ENCODE peak calls at places on chromosomes 5 and 9, in ten cellular contexts. T, V, Z, W, B, D, Q, G, L and M are unnamed samples.

GRCh38 chr5:129507527-129507926 is 47.4 kb downstream of the ADAMTS19 start:
- DNase-seq in T (no peak), V (no peak), Z (no peak), W (no peak), B (no peak), D (no peak), Q (no peak), G (no peak), L (no peak), M (no peak)

GRCh38 chr5:14268236-14268701 is 125.1 kb downstream of the TRIO start:
- DNase-seq in T (no peak), V (peak), Z (peak), W (no peak), B (peak), D (peak), Q (no peak), G (peak), L (no peak), M (peak)

GRCh38 chr5:134913795-134914194 is 8.9 kb downstream of the PCBD2 start:
- DNase-seq in T (no peak), V (no peak), Z (no peak), W (no peak), B (no peak), D (no peak), Q (no peak), G (no peak), L (no peak), M (no peak)

GRCh38 chr5:175059687-175060194 is 335.4 kb downstream of the MSX2 start:
- DNase-seq in T (peak), V (no peak), Z (no peak), W (peak), B (peak), D (no peak), Q (peak), G (no peak), L (peak), M (no peak)

GRCh38 chr5:84237126-84237525 is 147.6 kb downstream of the EDIL3 start:
- DNase-seq in T (no peak), V (no peak), Z (no peak), W (no peak), B (no peak), D (no peak), Q (no peak), G (no peak), L (no peak), M (no peak)

GRCh38 chr5:179852993-179853547 is 5.5 kb downstream of the MRNIP start:
- DNase-seq in T (peak), V (no peak), Z (no peak), W (no peak), B (no peak), D (no peak), Q (no peak), G (no peak), L (no peak), M (no peak)

GRCh38 chr9:89174291-89174690 is 4.3 kb downstream of the SHC3 start:
- DNase-seq in T (no peak), V (no peak), Z (no peak), W (no peak), B (no peak), D (no peak), Q (no peak), G (no peak), L (no peak), M (no peak)

GRCh38 chr9:134413112-134413715 is 87.0 kb downstream of the RXRA start:
- DNase-seq in T (no peak), V (no peak), Z (no peak), W (no peak), B (no peak), D (no peak), Q (no peak), G (no peak), L (no peak), M (no peak)

GRCh38 chr5:3179220-3179619 is 416.4 kb upstream of the IRX1 start:
- DNase-seq in T (no peak), V (no peak), Z (no peak), W (no peak), B (no peak), D (no peak), Q (peak), G (no peak), L (no peak), M (peak)

GRCh38 chr5:149680810-149681221 is 49.3 kb upstream of the PPARGC1B start:
- DNase-seq in T (peak), V (no peak), Z (no peak), W (no peak), B (no peak), D (no peak), Q (no peak), G (no peak), L (no peak), M (no peak)

GRCh38 chr5:60978968-60979367 is 34.0 kb downstream of the NDUFAF2 start:
- DNase-seq in T (no peak), V (no peak), Z (no peak), W (no peak), B (no peak), D (no peak), Q (no peak), G (no peak), L (no peak), M (no peak)

GRCh38 chr9:17063535-17064135 is 71.2 kb upstream of the CNTLN start:
- DNase-seq in T (peak), V (peak), Z (peak), W (no peak), B (peak), D (peak), Q (peak), G (peak), L (peak), M (peak)

GRCh38 chr9:121299125-121299466 is 31.1 kb downstream of the GSN start:
- DNase-seq in T (no peak), V (no peak), Z (no peak), W (no peak), B (no peak), D (no peak), Q (no peak), G (no peak), L (no peak), M (no peak)

GRCh38 chr5:178547753-178548415 is 42.3 kb downstream of the COL23A1 start:
- DNase-seq in T (no peak), V (no peak), Z (no peak), W (no peak), B (no peak), D (no peak), Q (no peak), G (no peak), L (no peak), M (no peak)

GRCh38 chr5:30605693-30606268 is 587.7 kb upstream of the CDH6 start:
- DNase-seq in T (no peak), V (no peak), Z (no peak), W (no peak), B (no peak), D (no peak), Q (no peak), G (no peak), L (no peak), M (no peak)

GRCh38 chr5:17190242-17190778 is 27.1 kb upstream of the BASP1 start:
- DNase-seq in T (peak), V (peak), Z (peak), W (peak), B (peak), D (peak), Q (no peak), G (peak), L (peak), M (peak)

GRCh38 chr9:133759146-133759900 is 21.2 kb upstream of the SARDH start:
- DNase-seq in T (no peak), V (peak), Z (no peak), W (no peak), B (no peak), D (no peak), Q (peak), G (peak), L (peak), M (no peak)

GRCh38 chr9:129487658-129488483 is 133.0 kb downstream of the C9orf50 start:
- DNase-seq in T (no peak), V (peak), Z (peak), W (peak), B (peak), D (no peak), Q (no peak), G (no peak), L (no peak), M (peak)

GRCh38 chr5:112210430-112211005 is 208.6 kb downstream of the EPB41L4A start:
- DNase-seq in T (peak), V (peak), Z (peak), W (peak), B (peak), D (peak), Q (peak), G (peak), L (peak), M (peak)

GRCh38 chr5:7850241-7850532 is 746 bp downstream of the CFAP90 start:
- DNase-seq in T (no peak), V (no peak), Z (no peak), W (no peak), B (no peak), D (no peak), Q (peak), G (no peak), L (no peak), M (no peak)

GRCh38 chr5:177194278-177194677 is 60.7 kb downstream of the NSD1 start:
- DNase-seq in T (no peak), V (peak), Z (peak), W (no peak), B (peak), D (peak), Q (no peak), G (peak), L (no peak), M (peak)

GRCh38 chr5:172334196-172334595 is 50.6 kb upstream of the UBTD2 start:
- DNase-seq in T (peak), V (peak), Z (no peak), W (no peak), B (no peak), D (peak), Q (peak), G (no peak), L (no peak), M (no peak)

GRCh38 chr5:124342027-124342471 is 404.4 kb downstream of the ZNF608 start:
- DNase-seq in T (no peak), V (peak), Z (peak), W (no peak), B (peak), D (no peak), Q (no peak), G (no peak), L (no peak), M (no peak)

GRCh38 chr5:72510610-72511121 is 3.5 kb upstream of the ZNF366 start:
- DNase-seq in T (peak), V (peak), Z (peak), W (no peak), B (peak), D (peak), Q (no peak), G (peak), L (no peak), M (peak)

GRCh38 chr9:129823163-129823933 is 588 bp downstream of the TOR1A start:
- DNase-seq in T (peak), V (peak), Z (peak), W (peak), B (peak), D (peak), Q (peak), G (peak), L (peak), M (no peak)

GRCh38 chr9:89477811-89478583 is 19.9 kb downstream of the SEMA4D start:
- DNase-seq in T (peak), V (no peak), Z (peak), W (no peak), B (peak), D (peak), Q (no peak), G (peak), L (no peak), M (no peak)

GRCh38 chr5:89342106-89342876 is 459.3 kb upstream of the MEF2C start:
- DNase-seq in T (peak), V (peak), Z (peak), W (no peak), B (peak), D (no peak), Q (no peak), G (no peak), L (no peak), M (no peak)

GRCh38 chr9:21831841-21832509 is 29.5 kb downstream of the MTAP start:
- DNase-seq in T (peak), V (peak), Z (peak), W (no peak), B (peak), D (peak), Q (no peak), G (peak), L (no peak), M (peak)

GRCh38 chr5:112420111-112420864 is 1.2 kb upstream of the EPB41L4A start:
- DNase-seq in T (peak), V (peak), Z (peak), W (peak), B (peak), D (peak), Q (peak), G (peak), L (peak), M (peak)

GRCh38 chr5:113050606-113051391 is 74.2 kb downstream of the DCP2 start:
- DNase-seq in T (no peak), V (peak), Z (peak), W (no peak), B (peak), D (peak), Q (no peak), G (peak), L (no peak), M (peak)

GRCh38 chr5:115028557-115028956 is 141.2 kb downstream of the TRIM36 start:
- DNase-seq in T (no peak), V (no peak), Z (no peak), W (no peak), B (no peak), D (no peak), Q (peak), G (no peak), L (no peak), M (no peak)

GRCh38 chr5:115033861-115034260 is 135.8 kb downstream of the TRIM36 start:
- DNase-seq in T (peak), V (peak), Z (no peak), W (no peak), B (no peak), D (no peak), Q (peak), G (no peak), L (no peak), M (peak)
- TF ChIP-seq CTCF in T (peak), V (no peak), Z (no peak), W (peak), B (peak), D (peak), Q (peak), G (no peak), L (peak), M (no peak)

GRCh38 chr9:34995288-34996060 is 5.9 kb downstream of the DNAJB5 start:
- DNase-seq in T (no peak), V (peak), Z (peak), W (no peak), B (peak), D (no peak), Q (no peak), G (no peak), L (no peak), M (peak)

GRCh38 chr9:34993502-34994428 is 4.2 kb downstream of the DNAJB5 start:
- DNase-seq in T (peak), V (peak), Z (peak), W (no peak), B (peak), D (no peak), Q (peak), G (no peak), L (peak), M (peak)

GRCh38 chr9:34996181-34996904 is 6.8 kb downstream of the DNAJB5 start:
- DNase-seq in T (no peak), V (no peak), Z (no peak), W (no peak), B (no peak), D (no peak), Q (peak), G (no peak), L (peak), M (no peak)

GRCh38 chr9:34992376-34992951 is 2.9 kb downstream of the DNAJB5 start:
- DNase-seq in T (peak), V (peak), Z (peak), W (no peak), B (peak), D (peak), Q (peak), G (peak), L (no peak), M (peak)

GRCh38 chr9:34994429-34995287 is 5.1 kb downstream of the DNAJB5 start:
- DNase-seq in T (peak), V (peak), Z (peak), W (peak), B (peak), D (peak), Q (peak), G (peak), L (peak), M (peak)
- TF ChIP-seq CTCF in T (peak), V (peak), Z (peak), W (peak), B (peak), D (peak), Q (peak), G (peak), L (peak), M (peak)

DNA sequence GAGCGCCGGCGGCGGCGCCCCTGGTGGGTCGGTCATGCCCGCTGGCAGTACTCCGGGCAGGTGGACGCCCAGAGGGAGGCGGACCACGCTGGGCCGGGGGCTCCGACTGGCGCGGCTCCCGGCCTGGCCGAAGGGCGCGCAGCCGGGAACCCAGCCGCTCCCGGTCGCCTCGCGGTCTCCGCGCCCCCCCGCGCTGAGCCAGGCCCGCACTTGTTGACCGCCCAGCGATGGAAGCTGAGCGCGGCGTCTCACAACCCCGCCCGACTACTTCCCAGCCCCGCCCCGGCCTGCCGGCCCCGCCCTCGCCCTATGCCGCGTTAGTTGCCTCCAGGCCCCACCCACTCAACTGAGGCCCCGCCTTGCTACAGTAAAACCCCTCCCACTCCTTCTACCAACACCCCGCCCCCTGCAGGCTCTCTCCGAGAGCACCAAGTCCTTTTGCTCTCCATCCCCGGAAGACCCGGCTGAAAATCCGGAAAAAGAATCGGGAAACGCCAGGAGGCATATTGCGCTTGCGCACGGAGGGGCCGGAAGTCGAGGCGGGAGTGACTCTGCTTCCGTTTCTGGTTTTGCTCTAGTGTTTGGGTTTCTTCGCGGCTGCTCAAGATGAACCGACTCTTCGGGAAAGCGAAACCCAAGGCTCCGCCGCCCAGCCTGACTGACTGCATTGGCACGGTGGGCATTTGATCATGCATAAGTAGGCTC is at the start of the genes BAG1 and CHMP5:
- DNase-seq in T (peak), V (peak), Z (peak), W (peak), B (peak), D (peak), Q (peak), G (peak), L (peak), M (peak)
- TF ChIP-seq CTCF in T (no peak), V (peak), Z (peak), W (peak), B (peak), D (no peak), Q (peak), G (no peak), L (peak), M (no peak)

DNA sequence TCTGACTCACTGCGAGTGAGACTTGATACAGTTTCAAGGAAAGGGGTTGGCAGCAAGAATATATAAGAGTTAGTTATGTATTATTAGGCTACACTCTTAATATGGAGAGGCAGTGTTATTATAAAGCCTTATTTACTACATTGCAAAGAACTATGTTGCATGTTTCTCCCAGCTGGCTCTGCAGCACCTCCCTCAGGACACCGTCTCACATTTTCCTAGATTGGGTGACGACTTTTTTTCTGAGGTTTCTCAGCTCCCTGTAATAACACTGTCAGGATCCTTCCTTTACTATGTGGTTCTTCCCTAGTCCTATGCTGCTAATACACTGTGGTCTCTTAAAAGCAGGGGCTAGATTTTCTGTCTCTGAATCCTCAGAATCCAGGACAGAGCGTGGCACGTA is 153.7 kb downstream of the INSYN2B start:
- DNase-seq in T (no peak), V (no peak), Z (peak), W (no peak), B (no peak), D (peak), Q (no peak), G (no peak), L (no peak), M (no peak)
- TF ChIP-seq CTCF in T (no peak), V (peak), Z (peak), W (no peak), B (no peak), D (peak), Q (peak), G (no peak), L (peak), M (no peak)

DNA sequence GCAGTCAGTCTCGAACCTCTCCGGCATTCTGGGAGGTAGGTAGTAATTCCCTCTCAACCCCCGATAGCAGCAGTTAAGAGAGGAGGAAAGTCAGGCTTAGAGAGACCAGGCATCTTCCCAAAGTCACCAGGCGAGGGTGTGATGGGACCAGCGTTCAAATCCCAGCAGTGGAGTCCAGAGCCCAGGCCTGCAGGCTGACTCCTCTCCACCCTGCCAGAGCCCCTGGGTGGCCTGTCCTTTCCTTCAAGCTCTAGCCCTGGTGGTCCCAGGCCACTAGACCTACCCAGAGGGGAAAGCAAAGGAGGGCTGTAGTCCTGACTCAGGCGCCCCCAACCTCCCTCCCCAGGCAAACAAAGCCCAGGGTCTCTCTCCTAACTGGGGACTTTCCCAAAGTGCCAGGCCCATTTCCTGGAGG is 4.2 kb upstream of the NR5A1 start:
- DNase-seq in T (no peak), V (no peak), Z (no peak), W (no peak), B (no peak), D (no peak), Q (peak), G (no peak), L (peak), M (no peak)
- TF ChIP-seq CTCF in T (no peak), V (no peak), Z (no peak), W (no peak), B (no peak), D (no peak), Q (peak), G (no peak), L (no peak), M (no peak)

DNA sequence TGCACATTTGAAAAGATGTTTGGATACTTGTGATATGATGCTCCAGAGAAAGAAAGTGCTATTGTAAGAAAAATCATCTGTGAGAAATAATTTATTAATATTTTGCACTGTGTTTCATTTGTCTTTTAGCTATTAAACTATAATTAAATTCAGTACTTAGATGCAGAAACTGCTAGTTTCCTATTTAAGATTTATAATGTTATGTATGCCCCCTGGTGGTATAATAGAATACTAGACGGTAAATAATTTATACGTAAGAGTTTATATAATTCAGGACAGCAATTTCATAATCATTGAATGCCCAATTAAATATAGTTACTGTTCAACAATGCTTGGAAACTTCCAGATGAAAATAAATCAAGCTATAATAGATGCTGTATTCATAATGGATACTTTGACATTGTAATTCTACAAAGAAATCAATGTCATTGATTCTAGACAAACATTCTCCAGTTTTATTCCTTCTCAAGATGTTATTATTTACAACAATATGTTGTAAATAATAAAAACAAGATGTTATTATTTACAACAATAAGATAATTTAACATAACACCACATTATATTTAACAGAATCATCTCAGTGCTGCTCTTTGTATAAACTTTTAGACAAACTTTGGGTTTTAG is 101.0 kb downstream of the TMEM232 start:
- DNase-seq in T (peak), V (peak), Z (peak), W (no peak), B (peak), D (peak), Q (no peak), G (peak), L (peak), M (peak)
- TF ChIP-seq CTCF in T (peak), V (peak), Z (peak), W (peak), B (peak), D (peak), Q (peak), G (peak), L (peak), M (no peak)